ENCODE peak calls at places on chromosomes 1 and 21, in ten cellular contexts. B is IMR-90, J is BJ, Y is kidney, S is right lobe of liver, L is fibroblast of lung, K is cardiac fibroblast, O is tibial artery, E is lower leg skin, T is left ventricle myocardium inferior. D is an unnamed sample.

GRCh38 chr1:214492405-214493075 is 58.9 kb downstream of the PTPN14 start:
- DNase-seq in T (no peak), E (no peak), Y (no peak), B (peak; percentile 57), S (no peak), L (no peak), O (no peak), K (no peak), J (no peak), D (no peak)

GRCh38 chr1:110829955-110830553 is 42.9 kb upstream of the CD53 start:
- DNase-seq in L (peak; percentile 2), K (peak; percentile 34), S (no peak), T (no peak), Y (no peak), E (no peak), J (no peak), O (no peak), B (peak; percentile 17), D (peak; percentile 7)

GRCh38 chr1:65264197-65264929 is 45.0 kb upstream of the DNAJC6 start:
- DNase-seq in S (no peak), E (no peak), T (peak; percentile 18), B (peak; percentile 37), Y (no peak), O (no peak), J (no peak), K (peak; percentile 81), L (peak; percentile 54), D (peak; percentile 58)

GRCh38 chr1:204079608-204079999 is 6.7 kb downstream of the SOX13 start:
- DNase-seq in E (no peak), O (no peak), J (no peak), S (no peak), L (no peak), B (no peak), K (no peak), Y (no peak), T (no peak), D (no peak)

GRCh38 chr21:16708431-16708830 is 804.4 kb upstream of the CXADR start:
- DNase-seq in K (peak; percentile 33), O (no peak), L (peak; percentile 25), J (peak; percentile 12), B (peak; percentile 29), Y (no peak), E (no peak), S (no peak), T (no peak), D (peak; percentile 29)

GRCh38 chr1:230172016-230172356 is 104.9 kb downstream of the GALNT2 start:
- DNase-seq in K (no peak), S (peak; percentile 15), L (no peak), Y (no peak), B (no peak), O (no peak), J (no peak), E (no peak), T (no peak), D (no peak)

GRCh38 chr1:46617108-46617694 is 590 bp upstream of the MOB3C start:
- DNase-seq in Y (no peak), T (no peak), K (no peak), L (no peak), E (no peak), B (no peak), O (no peak), J (no peak), S (no peak), D (no peak)

GRCh38 chr1:200873671-200874397 is 1.1 kb downstream of the GPR25 start:
- DNase-seq in Y (no peak), T (no peak), B (no peak), K (peak; percentile 9), O (no peak), E (no peak), J (no peak), S (no peak), L (no peak), D (no peak)

GRCh38 chr1:222734740-222735139 is 2.3 kb upstream of the FAM177B start:
- DNase-seq in K (no peak), L (no peak), E (no peak), O (no peak), S (no peak), J (no peak), T (no peak), B (no peak), Y (no peak), D (no peak)

GRCh38 chr1:222730866-222731265 is 6.1 kb upstream of the FAM177B start:
- DNase-seq in O (no peak), J (no peak), B (no peak), K (no peak), S (no peak), T (no peak), L (no peak), E (no peak), Y (no peak), D (no peak)

GRCh38 chr1:222736470-222736869 is 532 bp upstream of the FAM177B start:
- DNase-seq in S (no peak), L (no peak), K (no peak), E (no peak), B (no peak), Y (no peak), T (no peak), J (no peak), O (no peak), D (no peak)

GRCh38 chr1:222728746-222729145 is 8.3 kb upstream of the FAM177B start:
- DNase-seq in L (no peak), J (no peak), K (no peak), B (no peak), S (no peak), O (no peak), E (no peak), T (no peak), Y (no peak), D (no peak)

DNA sequence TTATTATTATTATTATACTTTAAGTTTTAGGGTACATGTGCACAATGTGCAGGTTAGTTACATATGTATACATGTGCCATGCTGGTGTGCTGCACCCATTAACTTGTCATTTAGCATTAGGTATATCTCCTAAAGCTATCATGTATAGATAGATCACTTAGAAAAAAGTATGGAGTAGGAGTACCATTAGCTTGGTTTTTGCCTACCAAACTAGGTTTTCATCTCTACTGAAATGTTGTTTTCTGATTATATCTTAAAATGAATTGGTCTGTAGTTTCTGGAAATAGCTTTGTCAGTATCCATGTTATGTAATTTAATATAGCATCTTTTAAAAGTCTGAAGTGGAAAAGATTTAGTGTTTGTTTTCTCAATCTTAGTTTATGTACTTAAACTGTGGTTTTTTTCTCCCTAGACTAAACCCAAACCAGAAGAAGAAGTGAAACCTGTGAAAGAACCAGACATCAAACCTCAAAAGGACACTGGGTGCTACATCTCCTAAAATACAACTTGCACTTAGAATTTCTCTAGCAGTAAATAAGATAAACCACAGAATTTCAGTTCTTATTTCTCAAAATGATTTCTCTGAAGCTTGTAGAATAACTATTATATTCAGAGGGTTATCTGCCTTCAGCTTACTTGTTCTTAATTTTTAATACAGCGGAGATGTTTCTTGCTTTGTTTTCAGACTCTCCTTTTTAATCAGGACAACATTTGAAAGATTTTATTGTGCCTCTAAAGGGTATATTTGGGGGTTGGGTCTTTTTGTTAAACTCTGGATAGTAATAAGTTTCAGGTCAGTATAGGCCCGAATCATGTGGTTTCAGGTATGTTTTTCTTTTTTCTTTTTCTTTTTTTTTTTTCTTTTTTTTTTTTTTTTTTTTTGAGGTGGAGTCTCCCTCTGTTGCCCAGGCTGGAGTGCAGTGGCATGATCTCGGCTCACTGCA is 4.5 kb upstream of the FAM177B start:
- DNase-seq in L (no peak), J (no peak), S (no peak), Y (no peak), E (no peak), K (no peak), T (no peak), O (no peak), B (no peak), D (no peak)
- H3K4me3 ChIP-seq in L (no peak overlapping the region), J (no peak overlapping the region), S (no peak overlapping the region), Y (no peak overlapping the region), E (no peak overlapping the region), K (no peak overlapping the region), T (no peak overlapping the region), O (no peak overlapping the region), B (no peak overlapping the region), D (no peak overlapping the region)

DNA sequence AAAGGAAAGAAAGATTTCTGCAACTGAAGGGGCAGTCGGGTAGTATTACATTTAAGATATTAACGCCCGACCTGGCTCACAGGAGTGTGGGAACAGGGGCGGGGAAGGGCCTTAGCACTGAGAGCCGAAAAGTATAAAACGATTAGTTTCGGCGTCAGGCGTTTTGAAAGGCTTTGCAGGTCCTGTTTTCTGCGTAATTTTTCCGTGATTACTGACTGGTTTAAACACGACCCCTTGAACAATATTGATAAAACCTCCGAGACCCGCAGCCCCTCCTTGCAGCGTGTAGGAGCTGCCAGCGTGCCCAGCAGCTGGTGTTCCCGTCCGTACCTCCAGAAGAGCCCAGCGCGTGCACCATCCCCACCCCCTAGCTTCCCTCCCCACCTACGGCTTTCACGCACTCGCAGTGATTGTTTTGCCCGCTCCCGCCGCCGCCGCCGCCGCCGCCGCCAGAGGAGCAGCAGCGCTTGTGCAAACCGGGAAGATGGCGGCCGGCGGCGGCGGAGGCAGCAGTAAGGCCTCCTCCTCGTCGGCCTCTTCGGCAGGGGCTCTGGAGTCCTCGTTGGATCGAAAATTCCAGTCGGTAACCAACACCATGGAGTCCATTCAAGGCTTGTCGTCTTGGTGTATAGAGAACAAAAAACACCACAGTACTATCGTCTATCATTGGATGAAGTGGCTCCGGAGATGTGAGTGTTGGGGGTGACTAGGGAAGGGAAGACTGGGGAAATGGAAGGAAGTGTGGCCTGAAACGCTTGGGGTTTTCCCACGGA is 470 bp downstream of the RPRD2 start:
- DNase-seq in Y (peak; percentile 94), O (peak; percentile 74), E (peak; percentile 64), B (peak; percentile 66), S (peak; percentile 88), T (peak; percentile 84), K (peak; percentile 81), J (no peak), L (peak; percentile 71), D (no peak)
- TF ChIP-seq CTCF in Y (peak; percentile 16), O (peak; percentile 14), E (no peak), B (no peak), S (peak; percentile 15), T (no peak), K (no peak), J (no peak), L (no peak), D (no peak)

GRCh38 chr1:6771568-6771825 is 13.8 kb upstream of the CAMTA1 start:
- DNase-seq in J (no peak), L (no peak), B (no peak), K (no peak), T (no peak), Y (no peak), S (no peak), O (no peak), E (no peak), D (no peak)
- H3K4me3 ChIP-seq in J (no peak overlapping the region), L (no peak overlapping the region), B (no peak overlapping the region), K (no peak overlapping the region), T (no peak overlapping the region), Y (no peak overlapping the region), S (no peak overlapping the region), O (no peak overlapping the region), E (no peak overlapping the region), D (no peak overlapping the region)

DNA sequence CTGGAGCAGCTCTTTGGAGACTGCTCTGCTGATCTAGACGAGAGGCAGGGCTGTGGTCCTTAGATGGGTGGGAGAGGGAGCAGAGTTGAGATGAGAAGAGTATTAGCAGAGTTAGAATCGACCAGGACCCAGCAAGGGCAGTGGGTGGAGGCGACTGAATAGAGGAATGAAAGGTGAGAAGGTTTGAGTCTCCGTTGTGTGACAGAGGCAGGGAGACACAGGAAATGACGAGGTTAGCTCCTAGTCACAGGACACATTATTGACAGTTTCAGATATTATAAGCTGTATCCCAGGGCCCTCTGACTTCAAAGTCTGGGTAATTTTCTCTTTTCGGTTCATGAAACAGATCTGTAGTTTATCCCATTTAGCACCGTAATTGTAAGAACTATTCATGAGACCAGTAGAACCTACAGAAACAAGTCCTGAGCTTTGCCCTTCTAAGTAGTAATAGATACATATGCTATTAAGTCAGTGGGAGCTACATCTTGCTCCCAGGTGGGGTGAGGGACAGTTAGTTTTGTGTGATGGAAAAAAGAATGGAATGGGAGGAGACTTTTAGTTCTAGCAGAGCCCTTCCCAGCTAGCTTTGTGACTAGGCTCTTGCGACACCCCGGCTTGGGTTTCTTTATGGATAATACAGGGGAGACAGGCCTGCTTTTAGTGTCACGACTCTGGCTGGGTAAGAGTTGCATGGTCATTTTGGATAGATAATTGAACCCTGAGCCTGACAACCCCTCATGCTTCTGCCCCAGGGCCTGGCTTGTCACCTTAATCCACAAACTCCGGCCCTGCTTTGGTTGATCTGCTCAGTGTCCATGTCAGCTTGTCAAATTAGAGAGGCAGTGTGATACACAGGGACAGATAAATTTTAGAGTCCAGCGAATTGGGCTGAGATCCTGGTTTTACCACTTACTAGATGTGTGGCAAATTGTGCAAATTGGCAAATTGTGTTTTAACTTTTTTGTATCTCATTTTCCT is 70.2 kb downstream of the UCK2 start:
- DNase-seq in S (no peak), B (peak; percentile 80), J (no peak), K (peak; percentile 75), O (no peak), L (peak; percentile 26), T (no peak), Y (no peak), E (no peak), D (no peak)
- TF ChIP-seq CTCF in S (no peak), B (no peak), J (no peak), K (no peak), O (no peak), L (no peak), T (no peak), Y (no peak), E (no peak), D (no peak)